ENCODE peak calls at places on chromosome 2, in five cellular contexts. One of them, this sample, is unnamed.

GRCh38 chr2:28365158-28365557 is 27.5 kb upstream of the FOSL2 start:
- DNase-seq in HCT116: no peak
- DNase-seq in progenitor cell of endocrine pancreas: no peak
- DNase-seq in activated naive CD4-positive, alpha-beta T cell treated with anti-CD3 and anti-CD28 coated beads, Interleukin-2, amount 50 U/mL, for 72 hours: no peak
- DNase-seq in COR-L47: no peak
- DNase-seq in this sample: no peak

GRCh38 chr2:152558174-152559091 is 158.8 kb downstream of the PRPF40A start:
- DNase-seq in HCT116: no peak
- DNase-seq in activated naive CD4-positive, alpha-beta T cell treated with anti-CD3 and anti-CD28 coated beads, Interleukin-2, amount 50 U/mL, for 72 hours: no peak
- DNase-seq in progenitor cell of endocrine pancreas: no peak
- DNase-seq in COR-L47: no peak
- DNase-seq in this sample: peak; percentile 65

GRCh38 chr2:150885774-150886386 is 375.8 kb downstream of the RBM43 start:
- DNase-seq in activated naive CD4-positive, alpha-beta T cell treated with anti-CD3 and anti-CD28 coated beads, Interleukin-2, amount 50 U/mL, for 72 hours: no peak
- DNase-seq in COR-L47: no peak
- DNase-seq in progenitor cell of endocrine pancreas: no peak
- DNase-seq in HCT116: no peak
- DNase-seq in this sample: no peak

GRCh38 chr2:189821953-189822748 is 37.9 kb downstream of the PMS1 start:
- DNase-seq in COR-L47: no peak
- DNase-seq in HCT116: no peak
- DNase-seq in progenitor cell of endocrine pancreas: no peak
- DNase-seq in activated naive CD4-positive, alpha-beta T cell treated with anti-CD3 and anti-CD28 coated beads, Interleukin-2, amount 50 U/mL, for 72 hours: no peak
- DNase-seq in this sample: peak; percentile 28

GRCh38 chr2:173075781-173076556 is at the start of gene MAP3K20:
- DNase-seq in HCT116: no peak
- DNase-seq in activated naive CD4-positive, alpha-beta T cell treated with anti-CD3 and anti-CD28 coated beads, Interleukin-2, amount 50 U/mL, for 72 hours: peak; percentile 58
- DNase-seq in progenitor cell of endocrine pancreas: peak; percentile 44
- DNase-seq in COR-L47: peak; percentile 44
- DNase-seq in this sample: peak; percentile 65

GRCh38 chr2:238709961-238710360 is 137.9 kb upstream of the TWIST2 start:
- DNase-seq in HCT116: no peak
- DNase-seq in activated naive CD4-positive, alpha-beta T cell treated with anti-CD3 and anti-CD28 coated beads, Interleukin-2, amount 50 U/mL, for 72 hours: no peak
- DNase-seq in progenitor cell of endocrine pancreas: no peak
- DNase-seq in COR-L47: no peak
- DNase-seq in this sample: no peak

GRCh38 chr2:68279691-68280090 is 27.4 kb upstream of the PPP3R1 start:
- DNase-seq in progenitor cell of endocrine pancreas: no peak
- DNase-seq in COR-L47: no peak
- DNase-seq in HCT116: no peak
- DNase-seq in activated naive CD4-positive, alpha-beta T cell treated with anti-CD3 and anti-CD28 coated beads, Interleukin-2, amount 50 U/mL, for 72 hours: no peak
- DNase-seq in this sample: no peak

GRCh38 chr2:27379383-27379839 is 1.1 kb downstream of the ZNF513 start:
- DNase-seq in progenitor cell of endocrine pancreas: no peak
- DNase-seq in HCT116: no peak
- DNase-seq in COR-L47: no peak
- DNase-seq in activated naive CD4-positive, alpha-beta T cell treated with anti-CD3 and anti-CD28 coated beads, Interleukin-2, amount 50 U/mL, for 72 hours: no peak
- DNase-seq in this sample: no peak

GRCh38 chr2:38279201-38279600 is 97.9 kb downstream of the ATL2 start:
- DNase-seq in HCT116: no peak
- DNase-seq in COR-L47: no peak
- DNase-seq in activated naive CD4-positive, alpha-beta T cell treated with anti-CD3 and anti-CD28 coated beads, Interleukin-2, amount 50 U/mL, for 72 hours: no peak
- DNase-seq in progenitor cell of endocrine pancreas: no peak
- DNase-seq in this sample: no peak